ENCODE peak calls at places on chromosomes 12 and 14, in nine cellular contexts. E, P, H, K, Q, F, L, Y and W are unnamed samples.

GRCh38 chr14:46574236-46574970 is 77.2 kb downstream of the RPL10L start:
- DNase-seq in E (no peak), P (no peak), H (no peak), K (no peak), Q (no peak), F (no peak), L (no peak), Y (no peak), W (peak)

GRCh38 chr12:130872179-130873096 is 572 bp downstream of the RAN start:
- DNase-seq in E (peak), P (peak), H (no peak), K (peak), Q (peak), F (peak), L (peak), Y (peak), W (peak)

GRCh38 chr14:69535230-69535848 is 39.3 kb downstream of the CCDC177 start:
- DNase-seq in E (peak), P (peak), H (no peak), K (peak), Q (peak), F (peak), L (peak), Y (peak), W (peak)

GRCh38 chr14:36006623-36007022 is 169.9 kb downstream of the PTCSC3 start:
- DNase-seq in E (no peak), P (no peak), H (no peak), K (no peak), Q (no peak), F (no peak), L (no peak), Y (no peak), W (no peak)

GRCh38 chr14:101563352-101563653 is 2.0 kb downstream of the DIO3 start:
- DNase-seq in E (no peak), P (no peak), H (no peak), K (no peak), Q (no peak), F (no peak), L (no peak), Y (no peak), W (no peak)

GRCh38 chr12:94771199-94771598 is 120.8 kb upstream of the TMCC3 start:
- DNase-seq in E (no peak), P (no peak), H (no peak), K (no peak), Q (no peak), F (no peak), L (no peak), Y (no peak), W (no peak)

GRCh38 chr12:32895688-32896437 is 714 bp downstream of the PKP2 start:
- DNase-seq in E (no peak), P (no peak), H (no peak), K (peak), Q (no peak), F (peak), L (no peak), Y (no peak), W (no peak)

GRCh38 chr12:24754690-24755638 is 193.9 kb downstream of the BCAT1 start:
- DNase-seq in E (peak), P (no peak), H (no peak), K (no peak), Q (no peak), F (no peak), L (peak), Y (no peak), W (peak)

GRCh38 chr12:123660328-123660727 is 10.6 kb upstream of the TCTN2 start:
- DNase-seq in E (peak), P (no peak), H (no peak), K (no peak), Q (no peak), F (no peak), L (peak), Y (no peak), W (peak)

GRCh38 chr14:93137864-93138263 is 22.1 kb upstream of the ITPK1 start:
- DNase-seq in E (no peak), P (no peak), H (no peak), K (peak), Q (no peak), F (peak), L (no peak), Y (peak), W (no peak)

GRCh38 chr12:7951671-7952070 is 15.7 kb upstream of the SLC2A3 start:
- DNase-seq in E (no peak), P (no peak), H (no peak), K (no peak), Q (no peak), F (no peak), L (peak), Y (no peak), W (peak)

GRCh38 chr12:113138826-113139225 is 3.3 kb upstream of the RASAL1 start:
- DNase-seq in E (no peak), P (no peak), H (no peak), K (no peak), Q (no peak), F (no peak), L (no peak), Y (no peak), W (no peak)

GRCh38 chr14:92653162-92653651 is 95.2 kb downstream of the LGMN start:
- DNase-seq in E (no peak), P (no peak), H (no peak), K (no peak), Q (no peak), F (no peak), L (no peak), Y (no peak), W (no peak)

GRCh38 chr12:127923501-127923900 is 343.5 kb upstream of the TMEM132C start:
- DNase-seq in E (no peak), P (no peak), H (no peak), K (no peak), Q (no peak), F (no peak), L (no peak), Y (no peak), W (no peak)

GRCh38 chr12:102833687-102834435 is 83.2 kb downstream of the PAH start:
- DNase-seq in E (peak), P (peak), H (no peak), K (peak), Q (peak), F (no peak), L (no peak), Y (no peak), W (no peak)

GRCh38 chr14:36661506-36662257 is at the start of gene PAX9:
- DNase-seq in E (peak), P (peak), H (no peak), K (peak), Q (peak), F (peak), L (peak), Y (peak), W (peak)

GRCh38 chr14:65069874-65070709 is 32.2 kb downstream of the MAX start:
- DNase-seq in E (no peak), P (no peak), H (no peak), K (no peak), Q (no peak), F (peak), L (no peak), Y (peak), W (no peak)

GRCh38 chr14:99278836-99279235 is 6.8 kb upstream of the BCL11B start:
- DNase-seq in E (no peak), P (no peak), H (no peak), K (no peak), Q (no peak), F (no peak), L (no peak), Y (no peak), W (no peak)

GRCh38 chr12:130847097-130847496 is 8.0 kb upstream of the STX2 start:
- DNase-seq in E (peak), P (no peak), H (no peak), K (no peak), Q (no peak), F (no peak), L (peak), Y (no peak), W (no peak)

GRCh38 chr12:57319678-57320469 is 68.9 kb upstream of the STAC3 start:
- DNase-seq in E (no peak), P (peak), H (no peak), K (no peak), Q (no peak), F (no peak), L (no peak), Y (no peak), W (no peak)

GRCh38 chr12:62934799-62935674 is at the start of gene PPM1H:
- DNase-seq in E (peak), P (peak), H (no peak), K (peak), Q (peak), F (peak), L (peak), Y (peak), W (peak)